ENCODE peak calls at places on chromosomes 12 and 14, in six cellular contexts. One of them, this sample, is unnamed.

GRCh38 chr14:32444262-32444661 is 115.2 kb downstream of the AKAP6 start:
- DNase-seq in SW480: no peak
- DNase-seq in H54: no peak
- DNase-seq in C1 segment of cervical spinal cord: no peak
- DNase-seq in HTR-8/SVneo: no peak
- DNase-seq in left ventricle myocardium inferior: no peak
- DNase-seq in this sample: no peak

GRCh38 chr14:72040528-72040927 is 108.3 kb downstream of the RGS6 start:
- DNase-seq in SW480: no peak
- DNase-seq in H54: no peak
- DNase-seq in C1 segment of cervical spinal cord: no peak
- DNase-seq in HTR-8/SVneo: no peak
- DNase-seq in left ventricle myocardium inferior: no peak
- DNase-seq in this sample: no peak

GRCh38 chr12:71152838-71153237 is 5.0 kb downstream of the TSPAN8 start:
- DNase-seq in SW480: peak; percentile 51
- DNase-seq in H54: no peak
- DNase-seq in C1 segment of cervical spinal cord: no peak
- DNase-seq in HTR-8/SVneo: no peak
- DNase-seq in left ventricle myocardium inferior: no peak
- DNase-seq in this sample: no peak

GRCh38 chr14:95507174-95507573 is 9.3 kb downstream of the SYNE3 start:
- DNase-seq in SW480: no peak
- DNase-seq in H54: peak; percentile 90
- DNase-seq in C1 segment of cervical spinal cord: peak; percentile 15
- DNase-seq in HTR-8/SVneo: peak; percentile 90
- DNase-seq in left ventricle myocardium inferior: peak; percentile 64
- DNase-seq in this sample: peak; percentile 54

GRCh38 chr14:78790262-78790661 is 620.1 kb downstream of the NRXN3 start:
- DNase-seq in SW480: no peak
- DNase-seq in H54: no peak
- DNase-seq in C1 segment of cervical spinal cord: no peak
- DNase-seq in HTR-8/SVneo: no peak
- DNase-seq in left ventricle myocardium inferior: no peak
- DNase-seq in this sample: no peak

GRCh38 chr12:46500673-46501072 is 128.1 kb upstream of the SLC38A2 start:
- DNase-seq in SW480: no peak
- DNase-seq in H54: no peak
- DNase-seq in C1 segment of cervical spinal cord: no peak
- DNase-seq in HTR-8/SVneo: no peak
- DNase-seq in left ventricle myocardium inferior: no peak
- DNase-seq in this sample: no peak

GRCh38 chr12:47882796-47883546 is 21.8 kb downstream of the VDR start:
- DNase-seq in SW480: peak; percentile 71
- DNase-seq in H54: no peak
- DNase-seq in C1 segment of cervical spinal cord: no peak
- DNase-seq in HTR-8/SVneo: no peak
- DNase-seq in left ventricle myocardium inferior: no peak
- DNase-seq in this sample: no peak

GRCh38 chr12:55938826-55939501 is 8.0 kb downstream of the DGKA start:
- DNase-seq in SW480: no peak
- DNase-seq in H54: no peak
- DNase-seq in C1 segment of cervical spinal cord: no peak
- DNase-seq in HTR-8/SVneo: no peak
- DNase-seq in left ventricle myocardium inferior: no peak
- DNase-seq in this sample: no peak

GRCh38 chr14:77511486-77512162 is 13.0 kb upstream of the ISM2 start:
- DNase-seq in SW480: no peak
- DNase-seq in H54: no peak
- DNase-seq in C1 segment of cervical spinal cord: no peak
- DNase-seq in HTR-8/SVneo: no peak
- DNase-seq in left ventricle myocardium inferior: no peak
- DNase-seq in this sample: no peak

GRCh38 chr12:15679146-15679545 is 110.0 kb downstream of the EPS8 start:
- DNase-seq in SW480: peak; percentile 20
- DNase-seq in H54: no peak
- DNase-seq in C1 segment of cervical spinal cord: no peak
- DNase-seq in HTR-8/SVneo: no peak
- DNase-seq in left ventricle myocardium inferior: no peak
- DNase-seq in this sample: no peak

GRCh38 chr14:93128785-93129459 is 13.2 kb upstream of the ITPK1 start:
- DNase-seq in SW480: no peak
- DNase-seq in H54: no peak
- DNase-seq in C1 segment of cervical spinal cord: no peak
- DNase-seq in HTR-8/SVneo: no peak
- DNase-seq in left ventricle myocardium inferior: no peak
- DNase-seq in this sample: no peak

GRCh38 chr12:34294671-34295365 is 272.5 kb downstream of the ALG10 start:
- DNase-seq in SW480: no peak
- DNase-seq in H54: no peak
- DNase-seq in C1 segment of cervical spinal cord: no peak
- DNase-seq in HTR-8/SVneo: no peak
- DNase-seq in left ventricle myocardium inferior: peak; percentile 2
- DNase-seq in this sample: no peak

GRCh38 chr12:15757553-15758255 is 31.5 kb downstream of the EPS8 start:
- DNase-seq in SW480: no peak
- DNase-seq in H54: peak; percentile 47
- DNase-seq in C1 segment of cervical spinal cord: no peak
- DNase-seq in HTR-8/SVneo: peak; percentile 35
- DNase-seq in left ventricle myocardium inferior: no peak
- DNase-seq in this sample: no peak

GRCh38 chr14:70047598-70048312 is 141.0 kb downstream of the SLC8A3 start:
- DNase-seq in SW480: no peak
- DNase-seq in H54: no peak
- DNase-seq in C1 segment of cervical spinal cord: no peak
- DNase-seq in HTR-8/SVneo: no peak
- DNase-seq in left ventricle myocardium inferior: no peak
- DNase-seq in this sample: no peak

GRCh38 chr12:94372379-94372930 is 87.2 kb downstream of the CEP83 start:
- DNase-seq in SW480: no peak
- DNase-seq in H54: no peak
- DNase-seq in C1 segment of cervical spinal cord: no peak
- DNase-seq in HTR-8/SVneo: no peak
- DNase-seq in left ventricle myocardium inferior: no peak
- DNase-seq in this sample: no peak

GRCh38 chr12:46177842-46178608 is 90.8 kb downstream of the SLC38A1 start:
- DNase-seq in SW480: no peak
- DNase-seq in H54: no peak
- DNase-seq in C1 segment of cervical spinal cord: no peak
- DNase-seq in HTR-8/SVneo: no peak
- DNase-seq in left ventricle myocardium inferior: no peak
- DNase-seq in this sample: no peak

GRCh38 chr12:77772606-77773298 is 57.9 kb upstream of the NAV3 start:
- DNase-seq in SW480: no peak
- DNase-seq in H54: no peak
- DNase-seq in C1 segment of cervical spinal cord: no peak
- DNase-seq in HTR-8/SVneo: no peak
- DNase-seq in left ventricle myocardium inferior: no peak
- DNase-seq in this sample: no peak

GRCh38 chr12:51217133-51217967 is 512 bp downstream of the POU6F1 start:
- DNase-seq in SW480: peak; percentile 28
- DNase-seq in H54: peak; percentile 50
- DNase-seq in C1 segment of cervical spinal cord: peak; percentile 63
- DNase-seq in HTR-8/SVneo: peak; percentile 53
- DNase-seq in left ventricle myocardium inferior: peak; percentile 62
- DNase-seq in this sample: peak; percentile 57

GRCh38 chr14:33617154-33617553 is 333.7 kb downstream of the EGLN3 start:
- DNase-seq in SW480: peak; percentile 27
- DNase-seq in H54: no peak
- DNase-seq in C1 segment of cervical spinal cord: no peak
- DNase-seq in HTR-8/SVneo: peak; percentile 13
- DNase-seq in left ventricle myocardium inferior: no peak
- DNase-seq in this sample: no peak

GRCh38 chr14:92603309-92604257 is 90.0 kb downstream of the RIN3 start:
- DNase-seq in SW480: peak; percentile 18
- DNase-seq in H54: no peak
- DNase-seq in C1 segment of cervical spinal cord: peak; percentile 70
- DNase-seq in HTR-8/SVneo: no peak
- DNase-seq in left ventricle myocardium inferior: peak; percentile 40
- DNase-seq in this sample: peak; percentile 52

GRCh38 chr14:90087433-90087832 is 25.6 kb downstream of the KCNK13 start:
- DNase-seq in SW480: peak; percentile 11
- DNase-seq in H54: no peak
- DNase-seq in C1 segment of cervical spinal cord: no peak
- DNase-seq in HTR-8/SVneo: no peak
- DNase-seq in left ventricle myocardium inferior: peak; percentile 19
- DNase-seq in this sample: no peak

GRCh38 chr12:123401753-123402683 is 18.1 kb downstream of the KMT5A start:
- DNase-seq in SW480: no peak
- DNase-seq in H54: no peak
- DNase-seq in C1 segment of cervical spinal cord: no peak
- DNase-seq in HTR-8/SVneo: no peak
- DNase-seq in left ventricle myocardium inferior: no peak
- DNase-seq in this sample: no peak

GRCh38 chr12:12947902-12948301 is 4.1 kb downstream of the GPRC5D start:
- DNase-seq in SW480: no peak
- DNase-seq in H54: no peak
- DNase-seq in C1 segment of cervical spinal cord: no peak
- DNase-seq in HTR-8/SVneo: no peak
- DNase-seq in left ventricle myocardium inferior: no peak
- DNase-seq in this sample: no peak

GRCh38 chr14:68285421-68286179 is 466.0 kb downstream of the RAD51B start:
- DNase-seq in SW480: no peak
- DNase-seq in H54: no peak
- DNase-seq in C1 segment of cervical spinal cord: no peak
- DNase-seq in HTR-8/SVneo: no peak
- DNase-seq in left ventricle myocardium inferior: no peak
- DNase-seq in this sample: no peak

GRCh38 chr12:42442328-42442759 is 116.4 kb downstream of the PPHLN1 start:
- DNase-seq in SW480: no peak
- DNase-seq in H54: no peak
- DNase-seq in C1 segment of cervical spinal cord: no peak
- DNase-seq in HTR-8/SVneo: no peak
- DNase-seq in left ventricle myocardium inferior: no peak
- DNase-seq in this sample: no peak

GRCh38 chr12:67517181-67517887 is 131.2 kb upstream of the DYRK2 start:
- DNase-seq in SW480: peak; percentile 23
- DNase-seq in H54: peak; percentile 40
- DNase-seq in C1 segment of cervical spinal cord: peak; percentile 32
- DNase-seq in HTR-8/SVneo: no peak
- DNase-seq in left ventricle myocardium inferior: no peak
- DNase-seq in this sample: peak; percentile 16

GRCh38 chr14:101557811-101558738 is 3.2 kb upstream of the DIO3 start:
- DNase-seq in SW480: peak; percentile 40
- DNase-seq in H54: no peak
- DNase-seq in C1 segment of cervical spinal cord: no peak
- DNase-seq in HTR-8/SVneo: no peak
- DNase-seq in left ventricle myocardium inferior: no peak
- DNase-seq in this sample: no peak

This sample was measured in heart right ventricle.